ENCODE peak calls at places on chromosomes 5 and 9, in four cellular contexts. P is activated naive CD8-positive, alpha-beta T cell treated with anti-CD3 and anti-CD28 coated beads, Interleukin-2, amount 10 ng/mL, durations not matched to agents 7 days and 5 days; B is neural crest cell; S is NCI-H1436 treated with DMSO at 0.1 percent for 48 hours. W is an unnamed sample.

GRCh38 chr9:93390953-93391515 is 60.5 kb upstream of the FAM120A start:
- DNase-seq in P (no peak), B (no peak), S (peak; percentile 68), W (no peak)

GRCh38 chr9:96604005-96604320 is 15.7 kb downstream of the CDC14B start:
- DNase-seq in P (no peak), B (no peak), S (no peak), W (no peak)

GRCh38 chr9:97966493-97966892 is 16.6 kb upstream of the ANP32B start:
- DNase-seq in P (no peak), B (no peak), S (no peak), W (no peak)

GRCh38 chr9:84404095-84404686 is 63.6 kb upstream of the SLC28A3 start:
- DNase-seq in P (no peak), B (peak; percentile 29), S (no peak), W (no peak)

GRCh38 chr9:133254471-133254870 is 20.5 kb downstream of the ABO start:
- DNase-seq in P (no peak), B (no peak), S (no peak), W (no peak)

GRCh38 chr9:124329996-124330714 is 72.4 kb downstream of the NEK6 start:
- DNase-seq in P (no peak), B (no peak), S (no peak), W (no peak)

GRCh38 chr9:21711504-21711903 is 90.9 kb upstream of the MTAP start:
- DNase-seq in P (no peak), B (peak; percentile 20), S (no peak), W (no peak)

GRCh38 chr5:136062563-136063274 is 33.9 kb downstream of the TGFBI start:
- DNase-seq in P (no peak), B (no peak), S (no peak), W (no peak)

GRCh38 chr9:112119225-112120045 is 55.7 kb downstream of the SUSD1 start:
- DNase-seq in P (no peak), B (no peak), S (no peak), W (no peak)

GRCh38 chr9:14395300-14396082 is 81.5 kb upstream of the NFIB start:
- DNase-seq in P (no peak), B (no peak), S (no peak), W (no peak)

GRCh38 chr5:13566903-13567339 is 377.6 kb downstream of the DNAH5 start:
- DNase-seq in P (no peak), B (no peak), S (no peak), W (no peak)

GRCh38 chr5:57338068-57338848 is 144.4 kb downstream of the ACTBL2 start:
- DNase-seq in P (no peak), B (no peak), S (no peak), W (no peak)

GRCh38 chr9:89740722-89741121 is 135.9 kb downstream of the GADD45G start:
- DNase-seq in P (peak; percentile 46), B (no peak), S (no peak), W (no peak)

GRCh38 chr9:1087120-1087881 is 37.1 kb downstream of the DMRT2 start:
- DNase-seq in P (no peak), B (no peak), S (no peak), W (no peak)

GRCh38 chr5:92874790-92875189 is 706.2 kb downstream of the NR2F1-AS1 start:
- DNase-seq in P (no peak), B (no peak), S (no peak), W (no peak)

GRCh38 chr5:145979270-145980223 is 43.2 kb downstream of the SH3RF2 start:
- DNase-seq in P (no peak), B (no peak), S (no peak), W (no peak)

GRCh38 chr9:89467278-89467625 is 30.7 kb downstream of the SEMA4D start:
- DNase-seq in P (no peak), B (no peak), S (no peak), W (no peak)

GRCh38 chr5:50751064-50751657 is 84.7 kb downstream of the PARP8 start:
- DNase-seq in P (no peak), B (no peak), S (no peak), W (no peak)

GRCh38 chr5:142156839-142157463 is 48.4 kb downstream of the NDFIP1 start:
- DNase-seq in P (no peak), B (no peak), S (no peak), W (no peak)

GRCh38 chr9:26175264-26175663 is 497.0 kb upstream of the TUSC1 start:
- DNase-seq in P (no peak), B (no peak), S (no peak), W (no peak)

GRCh38 chr5:153782589-153783238 is 256.0 kb downstream of the FAM114A2 start:
- DNase-seq in P (no peak), B (no peak), S (no peak), W (no peak)

GRCh38 chr9:35903049-35903448 is 3.0 kb upstream of the HRCT1 start:
- DNase-seq in P (no peak), B (no peak), S (peak; percentile 22), W (no peak)

GRCh38 chr9:94135222-94135621 is 51.0 kb downstream of the PTPDC1 start:
- DNase-seq in P (no peak), B (no peak), S (no peak), W (no peak)

GRCh38 chr9:113580041-113580953 is 116.8 kb downstream of the RGS3 start:
- DNase-seq in P (peak; percentile 52), B (no peak), S (no peak), W (no peak)